ENCODE peak calls at places on chromosomes 7 and 10, in eight cellular contexts. One of them, this sample, is unnamed.
A peak's percentile ranks its signal among the peaks of the same experiment; 100 is the strongest.

GRCh38 chr10:129031233-129032150 is 435.5 kb upstream of the MGMT start:
- DNase-seq in Peyer's patch: no peak
- DNase-seq in cardiac muscle cell: peak; percentile 75
- DNase-seq in tibial nerve: peak; percentile 68
- DNase-seq in transverse colon: peak; percentile 43
- DNase-seq in lower lobe of right lung: no peak
- DNase-seq in CD4-positive, CD25-positive, alpha-beta regulatory T cell: peak; percentile 42
- DNase-seq in CD4-positive, alpha-beta memory T cell: peak; percentile 23
- DNase-seq in this sample: no peak

GRCh38 chr7:24135003-24135817 is 148.8 kb upstream of the NPY start:
- DNase-seq in CD4-positive, alpha-beta memory T cell: no peak
- DNase-seq in CD4-positive, CD25-positive, alpha-beta regulatory T cell: no peak
- DNase-seq in transverse colon: no peak
- DNase-seq in Peyer's patch: no peak
- DNase-seq in lower lobe of right lung: no peak
- DNase-seq in tibial nerve: no peak
- DNase-seq in cardiac muscle cell: no peak
- DNase-seq in this sample: no peak

GRCh38 chr10:588246-589165 is 101.0 kb downstream of the DIP2C start:
- DNase-seq in cardiac muscle cell: no peak
- DNase-seq in transverse colon: no peak
- DNase-seq in tibial nerve: no peak
- DNase-seq in CD4-positive, alpha-beta memory T cell: no peak
- DNase-seq in CD4-positive, CD25-positive, alpha-beta regulatory T cell: no peak
- DNase-seq in Peyer's patch: no peak
- DNase-seq in lower lobe of right lung: no peak
- DNase-seq in this sample: no peak

GRCh38 chr7:18420758-18421157 is 74.8 kb upstream of the HDAC9 start:
- DNase-seq in Peyer's patch: no peak
- DNase-seq in tibial nerve: no peak
- DNase-seq in transverse colon: no peak
- DNase-seq in CD4-positive, alpha-beta memory T cell: no peak
- DNase-seq in lower lobe of right lung: no peak
- DNase-seq in cardiac muscle cell: no peak
- DNase-seq in CD4-positive, CD25-positive, alpha-beta regulatory T cell: no peak
- DNase-seq in this sample: no peak

GRCh38 chr7:5479133-5479745 is 55.6 kb upstream of the TNRC18 start:
- DNase-seq in tibial nerve: no peak
- DNase-seq in CD4-positive, alpha-beta memory T cell: no peak
- DNase-seq in lower lobe of right lung: no peak
- DNase-seq in CD4-positive, CD25-positive, alpha-beta regulatory T cell: no peak
- DNase-seq in transverse colon: no peak
- DNase-seq in Peyer's patch: no peak
- DNase-seq in cardiac muscle cell: no peak
- DNase-seq in this sample: no peak

GRCh38 chr10:11073410-11073809 is 55.7 kb downstream of the CELF2 start:
- DNase-seq in Peyer's patch: no peak
- DNase-seq in cardiac muscle cell: no peak
- DNase-seq in transverse colon: no peak
- DNase-seq in lower lobe of right lung: no peak
- DNase-seq in tibial nerve: no peak
- DNase-seq in CD4-positive, alpha-beta memory T cell: no peak
- DNase-seq in CD4-positive, CD25-positive, alpha-beta regulatory T cell: no peak
- DNase-seq in this sample: no peak

GRCh38 chr7:143285454-143285756 is 647 bp downstream of the TMEM139 start:
- DNase-seq in lower lobe of right lung: peak; percentile 70
- DNase-seq in CD4-positive, alpha-beta memory T cell: no peak
- DNase-seq in cardiac muscle cell: no peak
- DNase-seq in CD4-positive, CD25-positive, alpha-beta regulatory T cell: no peak
- DNase-seq in tibial nerve: no peak
- DNase-seq in transverse colon: peak; percentile 82
- DNase-seq in Peyer's patch: no peak
- DNase-seq in this sample: no peak

GRCh38 chr10:32150532-32151101 is 94.4 kb upstream of the KIF5B start:
- DNase-seq in lower lobe of right lung: no peak
- DNase-seq in transverse colon: no peak
- DNase-seq in tibial nerve: no peak
- DNase-seq in CD4-positive, alpha-beta memory T cell: peak; percentile 22
- DNase-seq in CD4-positive, CD25-positive, alpha-beta regulatory T cell: no peak
- DNase-seq in Peyer's patch: no peak
- DNase-seq in cardiac muscle cell: no peak
- DNase-seq in this sample: no peak

GRCh38 chr7:50718876-50719275 is 63.8 kb downstream of the GRB10 start:
- DNase-seq in CD4-positive, alpha-beta memory T cell: no peak
- DNase-seq in tibial nerve: no peak
- DNase-seq in CD4-positive, CD25-positive, alpha-beta regulatory T cell: no peak
- DNase-seq in transverse colon: no peak
- DNase-seq in lower lobe of right lung: no peak
- DNase-seq in cardiac muscle cell: no peak
- DNase-seq in Peyer's patch: no peak
- DNase-seq in this sample: no peak

GRCh38 chr7:50720295-50720694 is 62.4 kb downstream of the GRB10 start:
- DNase-seq in lower lobe of right lung: no peak
- DNase-seq in transverse colon: no peak
- DNase-seq in tibial nerve: no peak
- DNase-seq in CD4-positive, CD25-positive, alpha-beta regulatory T cell: no peak
- DNase-seq in CD4-positive, alpha-beta memory T cell: no peak
- DNase-seq in cardiac muscle cell: no peak
- DNase-seq in Peyer's patch: no peak
- DNase-seq in this sample: no peak

GRCh38 chr7:50717186-50717585 is 65.5 kb downstream of the GRB10 start:
- DNase-seq in cardiac muscle cell: no peak
- DNase-seq in tibial nerve: no peak
- DNase-seq in CD4-positive, alpha-beta memory T cell: no peak
- DNase-seq in Peyer's patch: no peak
- DNase-seq in CD4-positive, CD25-positive, alpha-beta regulatory T cell: no peak
- DNase-seq in lower lobe of right lung: no peak
- DNase-seq in transverse colon: no peak
- DNase-seq in this sample: no peak

GRCh38 chr7:50721160-50721559 is 61.5 kb downstream of the GRB10 start:
- DNase-seq in transverse colon: no peak
- DNase-seq in CD4-positive, CD25-positive, alpha-beta regulatory T cell: no peak
- DNase-seq in tibial nerve: no peak
- DNase-seq in CD4-positive, alpha-beta memory T cell: no peak
- DNase-seq in Peyer's patch: no peak
- DNase-seq in lower lobe of right lung: no peak
- DNase-seq in cardiac muscle cell: no peak
- DNase-seq in this sample: no peak

DNA sequence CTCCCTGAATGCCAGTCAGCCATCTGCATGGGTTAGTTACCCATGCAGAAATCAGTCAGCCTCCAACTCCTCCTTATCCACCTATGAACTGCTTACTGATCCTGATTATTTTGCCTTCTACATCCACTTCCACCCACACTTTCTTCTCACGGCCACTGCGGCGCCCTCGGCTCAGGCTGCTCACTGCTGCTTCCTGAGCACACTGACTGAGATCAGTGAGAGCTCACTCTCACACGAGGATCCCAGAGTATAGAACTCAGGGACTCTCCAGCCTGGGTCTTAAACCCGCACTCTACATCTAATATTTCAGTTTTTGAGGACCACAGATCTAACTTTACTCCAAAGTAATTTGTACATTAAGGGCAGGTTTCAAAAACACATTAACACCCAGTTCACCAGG is 64.4 kb downstream of the GRB10 start:
- DNase-seq in CD4-positive, alpha-beta memory T cell: no peak
- DNase-seq in lower lobe of right lung: no peak
- DNase-seq in transverse colon: no peak
- DNase-seq in tibial nerve: no peak
- DNase-seq in Peyer's patch: no peak
- DNase-seq in CD4-positive, CD25-positive, alpha-beta regulatory T cell: no peak
- DNase-seq in cardiac muscle cell: no peak
- DNase-seq in this sample: no peak
- H3K27me3 ChIP-seq in CD4-positive, alpha-beta memory T cell: no peaks in the 10 kb centered on the region
- H3K27me3 ChIP-seq in lower lobe of right lung: no peaks in the 10 kb centered on the region
- H3K27me3 ChIP-seq in transverse colon: no peaks in the 10 kb centered on the region
- H3K27me3 ChIP-seq in tibial nerve: no peaks in the 10 kb centered on the region
- H3K27me3 ChIP-seq in Peyer's patch: no peaks in the 10 kb centered on the region
- H3K27me3 ChIP-seq in CD4-positive, CD25-positive, alpha-beta regulatory T cell: no peaks in the 10 kb centered on the region
- H3K27me3 ChIP-seq in cardiac muscle cell: no peaks in the 10 kb centered on the region
- H3K27me3 ChIP-seq in this sample: no peaks in the 10 kb centered on the region

GRCh38 chr10:51399840-51400239 is 299.6 kb downstream of the CSTF2T start:
- DNase-seq in Peyer's patch: no peak
- DNase-seq in tibial nerve: no peak
- DNase-seq in lower lobe of right lung: no peak
- DNase-seq in cardiac muscle cell: no peak
- DNase-seq in CD4-positive, alpha-beta memory T cell: no peak
- DNase-seq in transverse colon: no peak
- DNase-seq in CD4-positive, CD25-positive, alpha-beta regulatory T cell: no peak
- DNase-seq in this sample: no peak

GRCh38 chr10:51403522-51403921 is 295.9 kb downstream of the CSTF2T start:
- DNase-seq in tibial nerve: no peak
- DNase-seq in Peyer's patch: no peak
- DNase-seq in transverse colon: no peak
- DNase-seq in lower lobe of right lung: no peak
- DNase-seq in cardiac muscle cell: no peak
- DNase-seq in CD4-positive, alpha-beta memory T cell: no peak
- DNase-seq in CD4-positive, CD25-positive, alpha-beta regulatory T cell: no peak
- DNase-seq in this sample: no peak

GRCh38 chr10:51400354-51401096 is 298.9 kb downstream of the CSTF2T start:
- DNase-seq in transverse colon: no peak
- DNase-seq in CD4-positive, CD25-positive, alpha-beta regulatory T cell: no peak
- DNase-seq in Peyer's patch: no peak
- DNase-seq in CD4-positive, alpha-beta memory T cell: no peak
- DNase-seq in tibial nerve: no peak
- DNase-seq in cardiac muscle cell: no peak
- DNase-seq in lower lobe of right lung: no peak
- DNase-seq in this sample: no peak

DNA sequence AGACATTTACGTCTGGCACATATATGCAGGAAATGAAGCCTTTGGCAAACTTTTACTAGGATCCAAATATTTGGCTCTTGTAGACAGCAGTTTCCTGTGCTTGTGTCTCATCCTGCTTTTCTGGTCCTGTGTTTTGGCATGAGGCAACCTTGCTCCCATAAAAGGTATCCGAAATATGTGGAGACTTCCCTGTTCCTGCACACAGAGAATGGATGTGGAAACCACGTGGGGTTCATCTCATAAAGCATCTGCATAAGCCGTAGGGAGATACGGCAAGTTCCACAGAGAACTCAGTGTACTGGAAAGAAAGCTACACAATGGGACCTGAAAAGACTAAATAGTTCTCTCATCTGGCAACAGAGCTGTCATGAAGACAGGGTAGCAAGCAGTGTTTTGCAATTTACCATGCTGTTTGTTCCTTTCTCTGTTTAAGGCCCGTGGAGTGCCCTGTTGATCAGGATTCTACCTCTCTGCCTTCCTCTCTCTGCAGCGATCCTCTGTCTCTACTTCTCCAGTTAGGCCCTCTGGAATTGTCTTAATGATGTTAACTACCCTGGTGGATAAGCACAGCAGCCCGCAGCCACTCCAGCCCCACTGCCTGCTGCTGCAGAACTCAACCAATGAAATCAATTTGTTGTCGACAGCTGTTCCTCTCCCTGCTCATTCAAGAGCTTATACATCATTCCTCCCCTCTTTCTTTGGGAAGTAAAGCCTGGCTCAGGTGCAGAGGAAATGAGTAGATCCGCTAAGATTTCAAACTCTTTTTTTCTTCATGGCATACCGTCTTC is 293.6 kb downstream of the CSTF2T start:
- DNase-seq in transverse colon: no peak
- DNase-seq in Peyer's patch: no peak
- DNase-seq in lower lobe of right lung: no peak
- DNase-seq in CD4-positive, CD25-positive, alpha-beta regulatory T cell: no peak
- DNase-seq in cardiac muscle cell: no peak
- DNase-seq in CD4-positive, alpha-beta memory T cell: no peak
- DNase-seq in tibial nerve: peak; percentile 15
- DNase-seq in this sample: no peak
- H3K27ac ChIP-seq in transverse colon: peak overlapping the region; percentile 17
- H3K27ac ChIP-seq in Peyer's patch: no peak overlapping the region
- H3K27ac ChIP-seq in lower lobe of right lung: peak overlapping the region; percentile 63
- H3K27ac ChIP-seq in CD4-positive, CD25-positive, alpha-beta regulatory T cell: no peak overlapping the region
- H3K27ac ChIP-seq in cardiac muscle cell: no peak overlapping the region
- H3K27ac ChIP-seq in CD4-positive, alpha-beta memory T cell: no peak overlapping the region
- H3K27ac ChIP-seq in tibial nerve: no peak overlapping the region
- H3K27ac ChIP-seq in this sample: no peak overlapping the region

GRCh38 chr10:2214805-2215204 is 477.5 kb upstream of the ADARB2 start:
- DNase-seq in Peyer's patch: no peak
- DNase-seq in lower lobe of right lung: no peak
- DNase-seq in tibial nerve: no peak
- DNase-seq in cardiac muscle cell: no peak
- DNase-seq in transverse colon: no peak
- DNase-seq in CD4-positive, alpha-beta memory T cell: no peak
- DNase-seq in CD4-positive, CD25-positive, alpha-beta regulatory T cell: no peak
- DNase-seq in this sample: no peak

GRCh38 chr10:2214035-2214434 is 476.7 kb upstream of the ADARB2 start:
- DNase-seq in lower lobe of right lung: no peak
- DNase-seq in CD4-positive, CD25-positive, alpha-beta regulatory T cell: no peak
- DNase-seq in cardiac muscle cell: no peak
- DNase-seq in Peyer's patch: no peak
- DNase-seq in CD4-positive, alpha-beta memory T cell: no peak
- DNase-seq in tibial nerve: no peak
- DNase-seq in transverse colon: no peak
- DNase-seq in this sample: no peak

GRCh38 chr10:2208106-2208505 is 470.8 kb upstream of the ADARB2 start:
- DNase-seq in lower lobe of right lung: no peak
- DNase-seq in transverse colon: no peak
- DNase-seq in cardiac muscle cell: no peak
- DNase-seq in CD4-positive, CD25-positive, alpha-beta regulatory T cell: no peak
- DNase-seq in CD4-positive, alpha-beta memory T cell: no peak
- DNase-seq in Peyer's patch: no peak
- DNase-seq in tibial nerve: no peak
- DNase-seq in this sample: no peak

GRCh38 chr10:2210083-2210482 is 472.8 kb upstream of the ADARB2 start:
- DNase-seq in tibial nerve: no peak
- DNase-seq in transverse colon: no peak
- DNase-seq in cardiac muscle cell: no peak
- DNase-seq in Peyer's patch: no peak
- DNase-seq in CD4-positive, CD25-positive, alpha-beta regulatory T cell: no peak
- DNase-seq in CD4-positive, alpha-beta memory T cell: no peak
- DNase-seq in lower lobe of right lung: no peak
- DNase-seq in this sample: no peak

DNA sequence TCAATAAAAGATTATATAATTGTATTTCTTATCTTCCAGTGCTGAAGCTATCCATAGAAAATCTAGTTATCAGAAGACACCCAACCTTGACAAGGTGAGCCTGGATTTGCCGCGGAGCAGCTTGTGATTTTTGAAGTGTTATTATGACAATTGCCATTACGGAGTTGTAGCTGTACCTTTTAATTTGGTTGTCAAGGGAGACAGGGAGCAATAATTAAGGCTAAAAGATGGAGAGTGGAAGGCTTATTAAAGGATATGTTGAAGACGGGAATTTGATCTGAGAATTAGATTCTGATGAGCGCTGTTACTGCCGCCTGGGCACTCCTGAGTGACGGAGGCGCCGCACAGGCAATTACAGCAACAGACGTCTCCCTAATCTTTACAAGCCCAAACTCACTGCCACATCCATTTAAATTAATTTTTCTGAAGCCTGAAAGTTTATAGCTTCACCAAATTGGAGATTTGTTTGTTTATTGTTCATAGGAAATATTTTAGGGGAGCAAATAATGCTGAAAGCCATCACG is 474.9 kb upstream of the ADARB2 start:
- DNase-seq in transverse colon: no peak
- DNase-seq in CD4-positive, alpha-beta memory T cell: no peak
- DNase-seq in tibial nerve: no peak
- DNase-seq in cardiac muscle cell: no peak
- DNase-seq in CD4-positive, CD25-positive, alpha-beta regulatory T cell: no peak
- DNase-seq in Peyer's patch: no peak
- DNase-seq in lower lobe of right lung: no peak
- DNase-seq in this sample: no peak
- H3K4me3 ChIP-seq in transverse colon: no peak overlapping the region
- H3K4me3 ChIP-seq in CD4-positive, alpha-beta memory T cell: no peak overlapping the region
- H3K4me3 ChIP-seq in tibial nerve: no peak overlapping the region
- H3K4me3 ChIP-seq in cardiac muscle cell: no peak overlapping the region
- H3K4me3 ChIP-seq in CD4-positive, CD25-positive, alpha-beta regulatory T cell: no peak overlapping the region
- H3K4me3 ChIP-seq in Peyer's patch: no peak overlapping the region
- H3K4me3 ChIP-seq in lower lobe of right lung: no peak overlapping the region
- H3K4me3 ChIP-seq in this sample: no peak overlapping the region

GRCh38 chr10:76388321-76388720 is 956.9 kb downstream of the LRMDA start:
- DNase-seq in transverse colon: no peak
- DNase-seq in CD4-positive, CD25-positive, alpha-beta regulatory T cell: no peak
- DNase-seq in Peyer's patch: no peak
- DNase-seq in tibial nerve: no peak
- DNase-seq in lower lobe of right lung: no peak
- DNase-seq in cardiac muscle cell: no peak
- DNase-seq in CD4-positive, alpha-beta memory T cell: no peak
- DNase-seq in this sample: no peak

DNA sequence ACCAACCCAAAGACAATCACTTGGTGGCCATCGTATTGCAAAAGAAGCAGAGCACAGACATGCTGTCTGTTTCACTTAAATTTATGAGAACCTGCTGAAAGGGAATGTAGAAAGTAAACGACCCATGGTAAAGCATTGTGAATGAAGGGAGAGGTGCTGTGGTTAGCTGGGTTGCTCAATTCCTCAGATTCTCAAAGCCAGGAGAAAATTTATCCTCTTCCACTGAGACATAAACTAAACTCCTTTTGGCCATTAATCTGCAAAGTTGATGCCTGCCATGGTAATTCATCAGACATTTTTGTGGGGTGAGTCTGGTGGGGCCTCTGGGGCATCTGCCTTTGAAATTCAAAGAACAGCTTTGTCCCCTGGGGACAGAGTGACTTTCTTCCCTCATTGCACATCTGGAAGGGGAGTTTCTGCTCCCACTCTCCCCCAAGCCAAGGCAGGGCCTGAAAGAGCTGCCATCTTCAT is 951.0 kb downstream of the LRMDA start:
- DNase-seq in lower lobe of right lung: no peak
- DNase-seq in CD4-positive, alpha-beta memory T cell: no peak
- DNase-seq in Peyer's patch: no peak
- DNase-seq in CD4-positive, CD25-positive, alpha-beta regulatory T cell: no peak
- DNase-seq in transverse colon: no peak
- DNase-seq in cardiac muscle cell: no peak
- DNase-seq in tibial nerve: no peak
- DNase-seq in this sample: no peak
- H3K27me3 ChIP-seq in lower lobe of right lung: no peaks in the 10 kb centered on the region
- H3K27me3 ChIP-seq in CD4-positive, alpha-beta memory T cell: no peaks in the 10 kb centered on the region
- H3K27me3 ChIP-seq in Peyer's patch: no peaks in the 10 kb centered on the region
- H3K27me3 ChIP-seq in CD4-positive, CD25-positive, alpha-beta regulatory T cell: no peaks in the 10 kb centered on the region
- H3K27me3 ChIP-seq in transverse colon: no peaks in the 10 kb centered on the region
- H3K27me3 ChIP-seq in cardiac muscle cell: no peaks in the 10 kb centered on the region
- H3K27me3 ChIP-seq in tibial nerve: no peaks in the 10 kb centered on the region
- H3K27me3 ChIP-seq in this sample: no peaks in the 10 kb centered on the region